ENCODE peak calls at places on chromosomes 11 and 22, in seven cellular contexts. G is uterus, W is H1, J is foreskin keratinocyte, H is heart left ventricle, F is GM12865, X is cardiac fibroblast. T is an unnamed sample.

GRCh38 chr11:46055371-46055770 is 65.9 kb downstream of the PHF21A start:
- DNase-seq in G (no peak), W (no peak), J (no peak), H (no peak), F (no peak), X (peak), T (no peak)

GRCh38 chr11:63813035-63813562 is at the start of gene SPINDOC:
- DNase-seq in G (peak), W (peak), J (peak), H (peak), F (peak), X (peak), T (peak)

GRCh38 chr11:100930185-100930778 is 199.3 kb downstream of the PGR start:
- DNase-seq in G (no peak), W (no peak), J (peak), H (no peak), F (peak), X (peak), T (peak)

GRCh38 chr11:9861860-9862725 is 198.2 kb downstream of the SWAP70 start:
- DNase-seq in G (peak), W (peak), J (peak), H (peak), F (peak), X (peak), T (peak)

GRCh38 chr11:47611240-47611863 is 17.1 kb upstream of the C1QTNF4 start:
- DNase-seq in G (no peak), W (no peak), J (no peak), H (no peak), F (peak), X (no peak), T (peak)

GRCh38 chr22:30324008-30324730 is 2.6 kb downstream of the TBC1D10A start:
- DNase-seq in G (no peak), W (no peak), J (no peak), H (no peak), F (peak), X (no peak), T (no peak)

GRCh38 chr11:16860632-16861031 is 122.2 kb downstream of the C11orf58 start:
- DNase-seq in G (no peak), W (no peak), J (no peak), H (peak), F (no peak), X (peak), T (no peak)

GRCh38 chr11:79427126-79427525 is 13.7 kb downstream of the TENM4 start:
- DNase-seq in G (no peak), W (no peak), J (no peak), H (no peak), F (no peak), X (no peak), T (no peak)

GRCh38 chr11:9906043-9906791 is 242.3 kb downstream of the SWAP70 start:
- DNase-seq in G (no peak), W (no peak), J (peak), H (no peak), F (no peak), X (peak), T (no peak)

GRCh38 chr22:38751422-38752346 is 4.1 kb downstream of the SUN2 start:
- DNase-seq in G (no peak), W (no peak), J (peak), H (no peak), F (peak), X (no peak), T (peak)

GRCh38 chr11:41786087-41786486 is 326.6 kb upstream of the LRRC4C start:
- DNase-seq in G (no peak), W (no peak), J (no peak), H (no peak), F (peak), X (peak), T (no peak)

GRCh38 chr11:111909378-111909777 is 2.2 kb downstream of the CRYAB start:
- DNase-seq in G (no peak), W (no peak), J (no peak), H (no peak), F (no peak), X (no peak), T (no peak)

GRCh38 chr11:31817621-31818493 is 6.7 kb upstream of the PAX6 start:
- DNase-seq in G (no peak), W (peak), J (no peak), H (no peak), F (no peak), X (no peak), T (peak)

GRCh38 chr11:19243601-19244000 is 2.9 kb upstream of the E2F8 start:
- DNase-seq in G (no peak), W (no peak), J (no peak), H (no peak), F (no peak), X (no peak), T (no peak)

GRCh38 chr11:120133216-120134105 is 4.5 kb downstream of the TRIM29 start:
- DNase-seq in G (no peak), W (peak), J (no peak), H (peak), F (no peak), X (no peak), T (no peak)

GRCh38 chr11:12110714-12111481 is 508 bp downstream of the MICAL2 start:
- DNase-seq in G (peak), W (peak), J (no peak), H (peak), F (no peak), X (peak), T (peak)

GRCh38 chr22:38782402-38783094 is 11.4 kb downstream of the DNAL4 start:
- DNase-seq in G (no peak), W (no peak), J (peak), H (no peak), F (no peak), X (peak), T (no peak)

GRCh38 chr11:92859290-92859689 is 110.2 kb upstream of the MTNR1B start:
- DNase-seq in G (no peak), W (no peak), J (no peak), H (no peak), F (no peak), X (no peak), T (no peak)

GRCh38 chr11:92852946-92853345 is 116.5 kb upstream of the MTNR1B start:
- DNase-seq in G (no peak), W (no peak), J (peak), H (no peak), F (no peak), X (no peak), T (no peak)

GRCh38 chr11:92854162-92854561 is 115.3 kb upstream of the MTNR1B start:
- DNase-seq in G (no peak), W (no peak), J (no peak), H (no peak), F (no peak), X (no peak), T (no peak)

GRCh38 chr11:92852203-92852602 is 117.2 kb upstream of the MTNR1B start:
- DNase-seq in G (no peak), W (no peak), J (no peak), H (no peak), F (no peak), X (no peak), T (no peak)

DNA sequence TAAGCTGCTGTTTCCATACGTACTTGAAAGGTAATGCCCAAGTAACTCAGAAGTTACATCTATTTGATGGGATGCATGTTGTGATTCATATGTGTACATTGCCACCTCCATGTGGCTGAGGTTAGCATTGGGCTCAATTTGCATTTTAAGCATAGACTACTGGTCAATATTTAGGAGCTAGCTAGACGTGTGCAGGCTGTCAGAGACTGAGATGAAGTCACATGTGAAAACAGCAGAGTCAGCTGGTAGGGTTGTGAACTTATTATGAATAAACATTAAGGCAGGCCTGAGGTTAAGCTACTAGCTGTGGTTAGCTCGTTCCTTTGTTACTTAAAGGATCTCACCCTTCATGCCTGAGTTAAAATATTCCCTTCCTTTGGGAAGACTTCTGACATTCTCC is 114.5 kb upstream of the MTNR1B start:
- DNase-seq in G (no peak), W (no peak), J (no peak), H (no peak), F (no peak), X (no peak), T (no peak)
- TF ChIP-seq CTCF in G (no peak), W (no peak), J (peak), H (no peak), F (no peak), X (no peak), T (no peak)

GRCh38 chr11:131038597-131038996 is 122.3 kb upstream of the SNX19 start:
- DNase-seq in G (no peak), W (no peak), J (peak), H (no peak), F (peak), X (peak), T (peak)
- TF ChIP-seq CTCF in G (no peak), W (peak), J (peak), H (peak), F (peak), X (peak), T (peak)

GRCh38 chr11:74437441-74437840 is 29.9 kb downstream of the KCNE3 start:
- DNase-seq in G (no peak), W (no peak), J (no peak), H (no peak), F (no peak), X (peak), T (no peak)

GRCh38 chr11:74443071-74443864 is 24.1 kb downstream of the KCNE3 start:
- DNase-seq in G (peak), W (no peak), J (peak), H (no peak), F (no peak), X (peak), T (no peak)

GRCh38 chr11:74434528-74434927 is 32.8 kb downstream of the KCNE3 start:
- DNase-seq in G (no peak), W (no peak), J (no peak), H (no peak), F (no peak), X (peak), T (no peak)

GRCh38 chr11:74442601-74443000 is 24.7 kb downstream of the KCNE3 start:
- DNase-seq in G (no peak), W (no peak), J (no peak), H (no peak), F (no peak), X (peak), T (no peak)

DNA sequence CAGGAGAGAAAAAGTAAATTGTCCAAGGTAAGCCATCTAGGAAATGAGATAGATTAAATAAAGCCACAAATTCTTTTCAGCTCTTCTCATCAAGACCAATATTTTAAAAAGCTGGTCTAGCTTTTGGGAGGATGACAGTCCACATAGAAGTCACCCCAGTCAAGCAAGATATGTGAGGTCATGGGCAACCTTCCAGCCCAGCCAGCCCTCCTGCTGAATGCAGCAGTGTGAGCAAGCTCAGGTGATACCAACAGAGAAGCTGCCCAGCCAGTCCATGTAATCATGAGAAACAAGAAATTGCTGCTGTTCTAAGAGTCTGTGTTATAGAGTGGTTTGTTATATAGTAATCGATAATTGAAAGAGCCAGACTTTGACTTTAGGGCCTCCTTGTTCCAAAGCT is 28.7 kb downstream of the KCNE3 start:
- DNase-seq in G (no peak), W (no peak), J (no peak), H (no peak), F (no peak), X (no peak), T (no peak)
- TF ChIP-seq CTCF in G (no peak), W (no peak), J (no peak), H (no peak), F (no peak), X (no peak), T (no peak)

GRCh38 chr11:66951135-66951534 is 7.0 kb downstream of the PC start:
- DNase-seq in G (no peak), W (peak), J (no peak), H (no peak), F (no peak), X (no peak), T (peak)
- TF ChIP-seq CTCF in G (no peak), W (peak), J (no peak), H (no peak), F (no peak), X (no peak), T (no peak)

T was measured in GM20000.